ENCODE peak calls at places on chromosomes 7 and 10, in six cellular contexts. Q, I, K, P, G and W are unnamed samples.

GRCh38 chr7:108367946-108368345 is 88.3 kb downstream of the NRCAM start:
- DNase-seq in Q (no peak), I (no peak), K (no peak), P (no peak), G (no peak), W (no peak)

GRCh38 chr7:33509251-33509650 is 379.9 kb downstream of the BBS9 start:
- DNase-seq in Q (no peak), I (no peak), K (no peak), P (no peak), G (no peak), W (no peak)

GRCh38 chr10:119319920-119320258 is 112.5 kb downstream of the GRK5 start:
- DNase-seq in Q (no peak), I (no peak), K (no peak), P (no peak), G (no peak), W (no peak)

GRCh38 chr10:99661370-99661749 is 2.1 kb downstream of the ENTPD7 start:
- DNase-seq in Q (peak; percentile 98), I (no peak), K (no peak), P (peak; percentile 95), G (no peak), W (peak; percentile 66)

GRCh38 chr10:90007226-90007625 is 305.8 kb downstream of the KIF20B start:
- DNase-seq in Q (peak; percentile 45), I (no peak), K (no peak), P (peak; percentile 16), G (no peak), W (peak; percentile 49)

GRCh38 chr10:15791816-15792524 is 68.3 kb downstream of the MINDY3 start:
- DNase-seq in Q (peak; percentile 2), I (no peak), K (peak; percentile 27), P (peak; percentile 48), G (no peak), W (peak; percentile 22)

GRCh38 chr7:20064974-20065862 is 152.0 kb downstream of the MACC1 start:
- DNase-seq in Q (peak; percentile 26), I (no peak), K (peak; percentile 16), P (peak; percentile 49), G (no peak), W (peak; percentile 95)

GRCh38 chr10:132264306-132264950 is 43.3 kb downstream of the STK32C start:
- DNase-seq in Q (no peak), I (no peak), K (no peak), P (no peak), G (no peak), W (no peak)

GRCh38 chr10:17022898-17023297 is 106.7 kb downstream of the CUBN start:
- DNase-seq in Q (peak; percentile 42), I (no peak), K (no peak), P (peak; percentile 71), G (no peak), W (no peak)

GRCh38 chr7:30427296-30428080 is 51.1 kb downstream of the NOD1 start:
- DNase-seq in Q (no peak), I (no peak), K (no peak), P (no peak), G (no peak), W (no peak)